ENCODE peak calls at places on chromosome 19, in four cellular contexts. One of them, this sample, is unnamed. For H3K27me3, the result is how much of the 10 kb centered on the place peaks cover.

GRCh38 chr19:17348700-17349099 is 11.3 kb downstream of the GTPBP3 start:
- DNase-seq in heart left ventricle: peak
- DNase-seq in IMR-90: peak
- DNase-seq in left ventricle myocardium inferior: peak
- DNase-seq in this sample: peak

GRCh38 chr19:38502410-38503143 is 69.1 kb downstream of the RYR1 start:
- DNase-seq in left ventricle myocardium inferior: no peak
- DNase-seq in IMR-90: no peak
- DNase-seq in heart left ventricle: no peak
- DNase-seq in this sample: no peak

GRCh38 chr19:28940751-28941500 is 272.0 kb downstream of the UQCRFS1 start:
- DNase-seq in left ventricle myocardium inferior: no peak
- DNase-seq in heart left ventricle: no peak
- DNase-seq in IMR-90: peak
- DNase-seq in this sample: no peak

GRCh38 chr19:24062222-24062621 is 24.8 kb upstream of the ZNF254 start:
- DNase-seq in heart left ventricle: no peak
- DNase-seq in left ventricle myocardium inferior: no peak
- DNase-seq in IMR-90: peak
- DNase-seq in this sample: no peak

GRCh38 chr19:46426506-46427162 is 2.1 kb downstream of the PNMA8C start:
- DNase-seq in IMR-90: peak
- DNase-seq in heart left ventricle: peak
- DNase-seq in left ventricle myocardium inferior: peak
- DNase-seq in this sample: peak

GRCh38 chr19:46659151-46660007 is 1.6 kb downstream of the DACT3 start:
- DNase-seq in IMR-90: no peak
- DNase-seq in left ventricle myocardium inferior: no peak
- DNase-seq in heart left ventricle: peak
- DNase-seq in this sample: peak

GRCh38 chr19:3359850-3360493 is 6.4 kb upstream of the NFIC start:
- DNase-seq in IMR-90: no peak
- DNase-seq in heart left ventricle: no peak
- DNase-seq in left ventricle myocardium inferior: no peak
- DNase-seq in this sample: no peak

GRCh38 chr19:39196860-39197562 is at the start of gene NCCRP1:
- DNase-seq in IMR-90: no peak
- DNase-seq in heart left ventricle: no peak
- DNase-seq in left ventricle myocardium inferior: no peak
- DNase-seq in this sample: no peak

GRCh38 chr19:1063030-1063908 is 3.7 kb upstream of the ARHGAP45 start:
- DNase-seq in heart left ventricle: no peak
- DNase-seq in IMR-90: no peak
- DNase-seq in left ventricle myocardium inferior: no peak
- DNase-seq in this sample: no peak

GRCh38 chr19:39433480-39434079 is 2.2 kb downstream of the RPS16 start:
- DNase-seq in left ventricle myocardium inferior: no peak
- DNase-seq in heart left ventricle: no peak
- DNase-seq in IMR-90: no peak
- DNase-seq in this sample: no peak

GRCh38 chr19:1836458-1837221 is 11.6 kb downstream of the REXO1 start:
- DNase-seq in left ventricle myocardium inferior: no peak
- DNase-seq in IMR-90: no peak
- DNase-seq in heart left ventricle: no peak
- DNase-seq in this sample: no peak

GRCh38 chr19:40611096-40611495 is 9.9 kb downstream of the LTBP4 start:
- DNase-seq in heart left ventricle: peak
- DNase-seq in left ventricle myocardium inferior: no peak
- DNase-seq in IMR-90: no peak
- DNase-seq in this sample: no peak

GRCh38 chr19:23283925-23284324 is 33.7 kb upstream of the ZNF724 start:
- DNase-seq in heart left ventricle: peak
- DNase-seq in left ventricle myocardium inferior: peak
- DNase-seq in IMR-90: peak
- DNase-seq in this sample: peak

GRCh38 chr19:29262085-29262484 is 49.1 kb upstream of the UQCRFS1 start:
- DNase-seq in left ventricle myocardium inferior: no peak
- DNase-seq in heart left ventricle: no peak
- DNase-seq in IMR-90: no peak
- DNase-seq in this sample: no peak

GRCh38 chr19:15299568-15300409 is 32.5 kb downstream of the BRD4 start:
- DNase-seq in IMR-90: peak
- DNase-seq in heart left ventricle: no peak
- DNase-seq in left ventricle myocardium inferior: no peak
- DNase-seq in this sample: no peak

GRCh38 chr19:38514812-38515633 is 81.5 kb downstream of the RYR1 start:
- DNase-seq in left ventricle myocardium inferior: peak
- DNase-seq in IMR-90: peak
- DNase-seq in heart left ventricle: peak
- DNase-seq in this sample: peak

GRCh38 chr19:16896098-16896912 is 7.5 kb downstream of the F2RL3 start:
- DNase-seq in left ventricle myocardium inferior: no peak
- DNase-seq in heart left ventricle: no peak
- DNase-seq in IMR-90: no peak
- DNase-seq in this sample: no peak

GRCh38 chr19:33622505-33622808 is 704 bp downstream of the CHST8 start:
- DNase-seq in IMR-90: no peak
- DNase-seq in left ventricle myocardium inferior: no peak
- DNase-seq in heart left ventricle: no peak
- DNase-seq in this sample: no peak

GRCh38 chr19:39845172-39845571 is 1.0 kb downstream of the FBL start:
- DNase-seq in heart left ventricle: no peak
- DNase-seq in left ventricle myocardium inferior: no peak
- DNase-seq in IMR-90: no peak
- DNase-seq in this sample: no peak

GRCh38 chr19:50602935-50603334 is 34.7 kb upstream of the LRRC4B start:
- DNase-seq in heart left ventricle: no peak
- DNase-seq in IMR-90: no peak
- DNase-seq in left ventricle myocardium inferior: no peak
- DNase-seq in this sample: no peak

GRCh38 chr19:50602496-50602895 is 34.3 kb upstream of the LRRC4B start:
- DNase-seq in left ventricle myocardium inferior: no peak
- DNase-seq in IMR-90: no peak
- DNase-seq in heart left ventricle: no peak
- DNase-seq in this sample: no peak

GRCh38 chr19:50607388-50607787 is 32.3 kb downstream of the SYT3 start:
- DNase-seq in heart left ventricle: no peak
- DNase-seq in IMR-90: no peak
- DNase-seq in left ventricle myocardium inferior: no peak
- DNase-seq in this sample: no peak

GRCh38 chr19:50607874-50608785 is 31.6 kb downstream of the SYT3 start:
- DNase-seq in heart left ventricle: peak
- DNase-seq in IMR-90: peak
- DNase-seq in left ventricle myocardium inferior: peak
- DNase-seq in this sample: peak
- TF ChIP-seq CTCF in heart left ventricle: peak
- TF ChIP-seq CTCF in IMR-90: peak
- TF ChIP-seq CTCF in left ventricle myocardium inferior: peak
- TF ChIP-seq CTCF in this sample: no peak

GRCh38 chr19:4575267-4575793 is 15.8 kb upstream of the SEMA6B start:
- DNase-seq in IMR-90: peak
- DNase-seq in left ventricle myocardium inferior: peak
- DNase-seq in heart left ventricle: peak
- DNase-seq in this sample: peak
- H3K27me3 ChIP-seq in IMR-90: under half
- H3K27me3 ChIP-seq in left ventricle myocardium inferior: half or more
- H3K27me3 ChIP-seq in heart left ventricle: under half
- H3K27me3 ChIP-seq in this sample: under half

GRCh38 chr19:13016245-13016627 is 21.0 kb downstream of the NFIX start:
- DNase-seq in heart left ventricle: no peak
- DNase-seq in left ventricle myocardium inferior: no peak
- DNase-seq in IMR-90: no peak
- DNase-seq in this sample: no peak
- H3K4me3 ChIP-seq in heart left ventricle: no peak
- H3K4me3 ChIP-seq in left ventricle myocardium inferior: peak
- H3K4me3 ChIP-seq in IMR-90: no peak
- H3K4me3 ChIP-seq in this sample: no peak

DNA sequence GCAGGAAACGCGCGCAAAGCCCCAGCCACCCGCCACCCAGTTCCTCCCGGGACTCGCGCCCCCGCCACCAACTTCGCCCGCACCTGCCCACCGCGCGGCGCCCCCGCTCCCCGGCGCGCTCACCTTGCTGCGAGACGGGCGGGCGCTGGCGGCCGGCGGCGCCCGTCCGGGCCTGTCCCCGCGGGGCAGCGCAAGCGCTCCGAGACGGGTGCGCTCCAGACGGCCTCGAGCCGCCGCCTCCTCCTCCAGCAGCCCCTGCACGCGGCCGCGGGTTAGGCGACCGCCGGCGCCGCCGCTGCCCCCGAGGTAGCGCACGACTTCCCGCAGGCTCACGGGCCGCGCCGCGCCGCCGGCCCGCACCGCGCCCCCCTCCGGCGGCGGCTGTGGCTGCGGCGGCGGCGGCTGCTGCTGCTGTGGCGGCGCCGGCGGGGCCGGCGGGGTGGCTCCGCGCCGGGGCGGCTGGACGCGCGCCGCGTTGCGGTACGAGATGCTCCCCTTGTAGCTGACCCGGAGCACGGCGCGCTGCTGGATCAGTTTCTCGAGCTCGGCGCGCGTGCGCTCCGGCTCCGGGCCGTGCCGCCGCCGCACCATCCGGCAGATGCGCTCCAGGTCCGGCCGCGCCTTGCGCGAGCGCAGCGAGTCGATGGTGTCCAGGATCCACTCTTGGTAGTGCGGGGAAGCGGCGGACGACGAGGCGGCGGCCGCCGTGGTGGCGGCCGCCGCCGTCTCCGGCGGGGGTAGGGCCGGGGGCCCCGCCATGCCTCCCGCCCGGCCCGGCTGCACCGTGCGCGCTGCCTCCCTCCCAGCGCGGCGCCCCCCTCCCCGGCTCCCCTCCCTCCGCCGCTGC is 666 bp downstream of the SAMD1 start:
- DNase-seq in heart left ventricle: peak
- DNase-seq in IMR-90: peak
- DNase-seq in left ventricle myocardium inferior: peak
- DNase-seq in this sample: peak
- TF ChIP-seq CTCF in heart left ventricle: peak
- TF ChIP-seq CTCF in IMR-90: no peak
- TF ChIP-seq CTCF in left ventricle myocardium inferior: no peak
- TF ChIP-seq CTCF in this sample: no peak